ENCODE peak calls at places on chromosomes 1 and 21, in seven cellular contexts. W, N, I, K, E, V and J are unnamed samples.

GRCh38 chr1:233015965-233016364 is 65.6 kb downstream of the NTPCR start:
- DNase-seq in I (no peak), E (no peak), N (no peak), V (no peak), W (no peak), K (no peak), J (no peak)

GRCh38 chr1:247228133-247228532 is 27.7 kb upstream of the VN1R5 start:
- DNase-seq in V (no peak), N (no peak), W (no peak), E (no peak), I (no peak), K (no peak), J (no peak)

GRCh38 chr1:243903023-243903422 is 53.0 kb upstream of the AKT3 start:
- DNase-seq in E (no peak), V (no peak), W (no peak), I (peak), N (no peak), K (no peak), J (no peak)

GRCh38 chr1:26723013-26723991 is 27.5 kb downstream of the ARID1A start:
- DNase-seq in I (peak), V (peak), K (no peak), E (peak), N (peak), W (peak), J (peak)

GRCh38 chr1:7594002-7594713 is 176.9 kb upstream of the VAMP3 start:
- DNase-seq in W (no peak), I (no peak), N (peak), E (no peak), V (no peak), K (no peak), J (no peak)

GRCh38 chr21:33690874-33691273 is 48.6 kb downstream of the ITSN1 start:
- DNase-seq in E (no peak), N (no peak), K (no peak), V (no peak), W (no peak), I (no peak), J (no peak)

GRCh38 chr1:58587667-58588066 is 10.6 kb upstream of the TACSTD2 start:
- DNase-seq in N (no peak), E (no peak), I (no peak), K (no peak), W (no peak), V (no peak), J (no peak)

GRCh38 chr21:40388046-40388445 is 458.9 kb downstream of the DSCAM start:
- DNase-seq in V (no peak), K (no peak), I (no peak), N (no peak), E (no peak), W (no peak), J (no peak)

GRCh38 chr1:33039840-33040239 is 3.2 kb upstream of the AK2 start:
- DNase-seq in I (no peak), K (no peak), E (no peak), N (peak), V (no peak), W (peak), J (no peak)

GRCh38 chr21:38203229-38203628 is 53.6 kb upstream of the KCNJ15 start:
- DNase-seq in K (no peak), N (no peak), I (no peak), V (no peak), W (no peak), E (no peak), J (no peak)
- TF ChIP-seq CTCF in K (no peak), N (no peak), I (no peak), V (no peak), W (no peak), E (no peak), J (no peak)

GRCh38 chr1:200981278-200981677 is 42.2 kb downstream of the KIF21B start:
- DNase-seq in I (no peak), K (no peak), E (no peak), V (no peak), N (no peak), W (no peak), J (no peak)

GRCh38 chr1:200980452-200980772 is 43.1 kb downstream of the KIF21B start:
- DNase-seq in K (no peak), W (no peak), E (no peak), N (no peak), I (no peak), V (no peak), J (no peak)

GRCh38 chr1:200982071-200982945 is 41.2 kb downstream of the KIF21B start:
- DNase-seq in K (no peak), E (no peak), I (no peak), W (no peak), V (no peak), N (no peak), J (no peak)

GRCh38 chr1:200980873-200981272 is 42.6 kb downstream of the KIF21B start:
- DNase-seq in W (no peak), V (no peak), N (no peak), I (no peak), K (no peak), E (no peak), J (no peak)

DNA sequence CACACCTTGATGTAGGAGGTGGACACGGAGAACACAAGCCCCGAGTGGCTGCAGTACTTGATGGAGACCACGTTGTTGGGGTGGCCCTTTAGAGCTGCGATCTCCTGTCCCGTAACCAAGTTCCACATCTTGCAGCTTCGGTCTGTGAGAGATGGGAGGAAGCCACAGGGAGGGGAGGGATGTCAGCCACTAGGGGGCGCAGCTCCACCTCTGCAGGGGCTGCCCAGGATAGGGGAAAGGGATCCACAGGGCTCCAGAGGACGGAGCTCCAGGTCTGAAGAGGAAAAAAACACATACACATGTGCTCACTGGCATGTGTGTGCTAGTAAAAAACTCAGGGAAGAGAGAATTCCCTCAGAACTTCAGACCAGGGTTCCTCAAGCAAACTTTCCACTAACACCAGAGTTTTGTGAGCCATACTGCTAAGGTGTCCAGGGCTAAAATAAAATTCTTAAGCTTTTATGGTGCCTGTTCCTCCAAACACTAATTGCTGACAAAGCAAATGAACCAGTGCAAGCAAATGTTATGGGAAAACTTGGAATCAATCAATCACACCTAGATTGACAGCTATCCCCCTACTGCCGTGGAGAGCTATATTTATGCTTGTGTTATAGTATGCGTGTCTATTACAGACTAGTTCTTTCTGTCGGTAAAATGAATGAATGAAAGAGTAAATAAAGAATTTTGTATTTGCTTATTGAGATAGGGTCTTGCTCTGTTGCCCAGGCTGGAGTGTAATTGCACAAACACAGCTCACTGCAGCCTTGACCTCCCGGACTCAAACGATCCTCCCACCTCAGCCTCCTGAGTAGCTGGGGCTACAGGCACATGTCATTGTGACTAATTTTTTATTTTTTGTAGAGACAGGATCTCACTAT is 43.7 kb downstream of the KIF21B start:
- DNase-seq in E (no peak), V (peak), N (no peak), W (peak), I (peak), K (peak), J (no peak)
- TF ChIP-seq CTCF in E (peak), V (peak), N (peak), W (peak), I (peak), K (peak), J (peak)

GRCh38 chr21:26715878-26716506 is 129.2 kb downstream of the ADAMTS1 start:
- DNase-seq in W (peak), N (no peak), K (peak), E (peak), V (no peak), I (peak), J (no peak)
- TF ChIP-seq CTCF in W (peak), N (peak), K (peak), E (peak), V (peak), I (peak), J (peak)

DNA sequence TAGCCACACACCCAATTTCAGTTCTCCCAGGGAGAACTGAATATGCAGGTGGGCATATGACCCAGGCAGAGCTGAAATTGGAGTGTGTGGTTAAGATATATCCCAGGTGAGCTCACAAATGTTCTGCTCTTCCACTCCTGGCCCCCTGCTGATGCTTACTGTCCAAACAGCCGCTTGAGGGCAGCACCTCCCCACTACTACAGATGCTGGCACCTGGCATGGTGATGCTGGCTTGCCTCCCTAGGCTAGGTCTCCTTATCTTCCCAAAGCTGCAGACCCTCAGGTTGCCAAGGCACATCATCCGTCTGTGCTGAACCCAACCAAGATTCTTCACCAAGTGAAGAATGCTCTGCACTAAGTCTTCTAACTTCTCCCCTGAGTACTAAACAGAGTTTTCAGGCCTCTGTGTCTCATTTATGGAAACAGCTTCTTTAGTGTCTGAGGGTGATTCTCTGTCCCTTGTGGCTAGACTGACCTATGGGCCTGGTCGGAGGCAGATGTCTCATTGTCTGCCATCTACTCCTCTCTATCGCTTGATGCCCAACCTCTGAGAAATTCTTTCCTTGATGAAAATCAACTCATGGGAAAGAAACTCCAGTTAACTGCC is 27.2 kb downstream of the XCL1 start:
- DNase-seq in E (peak), W (peak), I (peak), V (peak), K (peak), N (peak), J (no peak)
- TF ChIP-seq CTCF in E (peak), W (peak), I (peak), V (peak), K (peak), N (peak), J (peak)